ENCODE peak calls at places on chromosomes 7 and 10, in five cellular contexts. Y is GM20000; H is AG04450; U is transverse colon; B is stimulated activated CD8-positive, alpha-beta memory T cell treated with anti-CD3 and anti-CD28 coated beads, Interleukin-15, amount 100 ng/mL, for 24 hours. S is an unnamed sample.

GRCh38 chr7:41820117-41820671 is 117.3 kb upstream of the INHBA start:
- DNase-seq in Y (no peak), U (no peak), B (no peak), H (no peak), S (no peak)

GRCh38 chr10:25725917-25726716 is 207.9 kb upstream of the MYO3A start:
- DNase-seq in U (no peak), Y (peak; percentile 32), B (no peak), H (no peak), S (peak; percentile 19)

GRCh38 chr10:70234668-70235447 is 1.6 kb upstream of the PPA1 start:
- DNase-seq in Y (no peak), U (no peak), H (peak; percentile 30), B (no peak), S (no peak)

GRCh38 chr7:20331231-20331880 is 656 bp downstream of the ITGB8 start:
- DNase-seq in B (no peak), Y (peak; percentile 71), U (peak; percentile 57), H (no peak), S (peak; percentile 61)

GRCh38 chr10:104435822-104436221 is 82.2 kb downstream of the CFAP58 start:
- DNase-seq in B (no peak), H (no peak), Y (no peak), U (no peak), S (no peak)

GRCh38 chr7:124784879-124785818 is 19.6 kb upstream of the GPR37 start:
- DNase-seq in B (no peak), Y (peak; percentile 35), U (peak; percentile 44), H (peak; percentile 65), S (peak; percentile 5)

GRCh38 chr10:67607472-67607871 is 88.5 kb downstream of the CTNNA3 start:
- DNase-seq in B (no peak), H (no peak), Y (no peak), U (no peak), S (no peak)

GRCh38 chr7:137579913-137580640 is 236.5 kb upstream of the PTN start:
- DNase-seq in U (no peak), H (peak; percentile 65), Y (no peak), B (no peak), S (no peak)

GRCh38 chr10:10804061-10804460 is 213.6 kb upstream of the CELF2 start:
- DNase-seq in B (no peak), U (no peak), Y (no peak), H (no peak), S (no peak)

GRCh38 chr7:28013019-28013418 is 167.6 kb downstream of the JAZF1 start:
- DNase-seq in Y (no peak), B (no peak), U (no peak), H (no peak), S (no peak)

GRCh38 chr7:112938895-112939588 is 147.6 kb downstream of the GPR85 start:
- DNase-seq in Y (peak; percentile 35), B (peak; percentile 6), U (peak; percentile 16), H (no peak), S (peak; percentile 48)

GRCh38 chr7:42763137-42763551 is 148.7 kb downstream of the C7orf25 start:
- DNase-seq in Y (no peak), B (no peak), U (no peak), H (no peak), S (no peak)

GRCh38 chr10:93076871-93077270 is 3.2 kb downstream of the CYP26A1 start:
- DNase-seq in U (no peak), Y (no peak), H (no peak), B (no peak), S (no peak)

GRCh38 chr10:97320480-97321031 is 1.5 kb downstream of the FRAT1 start:
- DNase-seq in B (no peak), H (no peak), Y (no peak), U (peak; percentile 32), S (no peak)

GRCh38 chr7:142553216-142553615 is 196.1 kb upstream of the PRSS1 start:
- DNase-seq in Y (no peak), U (no peak), H (no peak), B (no peak), S (no peak)

GRCh38 chr7:157526604-157527003 is 189.8 kb downstream of the DNAJB6 start:
- DNase-seq in H (no peak), Y (no peak), U (no peak), B (no peak), S (no peak)

GRCh38 chr7:2813350-2814185 is 30.5 kb downstream of the GNA12 start:
- DNase-seq in B (no peak), H (no peak), U (no peak), Y (no peak), S (no peak)

GRCh38 chr10:43073191-43073590 is 3.7 kb upstream of the RET start:
- DNase-seq in H (no peak), U (no peak), Y (no peak), B (no peak), S (no peak)

GRCh38 chr7:94431620-94432295 is 37.1 kb downstream of the COL1A2 start:
- DNase-seq in H (no peak), Y (no peak), U (no peak), B (no peak), S (no peak)

GRCh38 chr7:7693881-7694280 is 24.5 kb downstream of the RPA3 start:
- DNase-seq in U (no peak), B (no peak), H (peak; percentile 66), Y (no peak), S (no peak)

GRCh38 chr7:137959987-137960386 is 41.9 kb downstream of the CREB3L2 start:
- DNase-seq in B (no peak), Y (no peak), U (no peak), H (no peak), S (no peak)

S was measured in germinal center.